ENCODE peak calls at places on chromosome 18, in four cellular contexts. One of them, this sample, is unnamed.

GRCh38 chr18:28365406-28365805 is 188.5 kb upstream of the CDH2 start:
- DNase-seq in effector memory CD4-positive, alpha-beta T cell: no peak
- DNase-seq in mesendoderm: no peak
- DNase-seq in CD8-positive, alpha-beta memory T cell: no peak
- DNase-seq in this sample: no peak

GRCh38 chr18:30177056-30177455 is 865.5 kb downstream of the DSC3 start:
- DNase-seq in effector memory CD4-positive, alpha-beta T cell: no peak
- DNase-seq in CD8-positive, alpha-beta memory T cell: no peak
- DNase-seq in mesendoderm: peak
- DNase-seq in this sample: no peak

GRCh38 chr18:6211174-6211504 is 203.6 kb downstream of the L3MBTL4 start:
- DNase-seq in CD8-positive, alpha-beta memory T cell: no peak
- DNase-seq in mesendoderm: no peak
- DNase-seq in effector memory CD4-positive, alpha-beta T cell: no peak
- DNase-seq in this sample: no peak

GRCh38 chr18:2139676-2140075 is 431.6 kb downstream of the METTL4 start:
- DNase-seq in effector memory CD4-positive, alpha-beta T cell: no peak
- DNase-seq in mesendoderm: no peak
- DNase-seq in CD8-positive, alpha-beta memory T cell: no peak
- DNase-seq in this sample: no peak

GRCh38 chr18:21262979-21263378 is 20.9 kb downstream of the GREB1L start:
- DNase-seq in mesendoderm: peak
- DNase-seq in CD8-positive, alpha-beta memory T cell: no peak
- DNase-seq in effector memory CD4-positive, alpha-beta T cell: no peak
- DNase-seq in this sample: peak

GRCh38 chr18:79690586-79691482 is 11.2 kb downstream of the CTDP1 start:
- DNase-seq in CD8-positive, alpha-beta memory T cell: no peak
- DNase-seq in effector memory CD4-positive, alpha-beta T cell: no peak
- DNase-seq in mesendoderm: no peak
- DNase-seq in this sample: no peak

GRCh38 chr18:48605408-48605845 is 66.6 kb downstream of the CTIF start:
- DNase-seq in mesendoderm: peak
- DNase-seq in effector memory CD4-positive, alpha-beta T cell: no peak
- DNase-seq in CD8-positive, alpha-beta memory T cell: no peak
- DNase-seq in this sample: no peak

GRCh38 chr18:56861244-56861643 is 210.1 kb downstream of the WDR7 start:
- DNase-seq in mesendoderm: no peak
- DNase-seq in CD8-positive, alpha-beta memory T cell: no peak
- DNase-seq in effector memory CD4-positive, alpha-beta T cell: no peak
- DNase-seq in this sample: no peak

GRCh38 chr18:6161549-6161948 is 253.2 kb downstream of the L3MBTL4 start:
- DNase-seq in effector memory CD4-positive, alpha-beta T cell: no peak
- DNase-seq in mesendoderm: no peak
- DNase-seq in CD8-positive, alpha-beta memory T cell: no peak
- DNase-seq in this sample: no peak

GRCh38 chr18:3447895-3448844 is 1.8 kb upstream of the TGIF1 start:
- DNase-seq in mesendoderm: peak
- DNase-seq in CD8-positive, alpha-beta memory T cell: peak
- DNase-seq in effector memory CD4-positive, alpha-beta T cell: peak
- DNase-seq in this sample: peak

GRCh38 chr18:14976736-14977430 is 228.9 kb downstream of the ANKRD30B start:
- DNase-seq in mesendoderm: peak
- DNase-seq in CD8-positive, alpha-beta memory T cell: no peak
- DNase-seq in effector memory CD4-positive, alpha-beta T cell: no peak
- DNase-seq in this sample: no peak

GRCh38 chr18:35672897-35673296 is 91.4 kb downstream of the GALNT1 start:
- DNase-seq in effector memory CD4-positive, alpha-beta T cell: no peak
- DNase-seq in mesendoderm: no peak
- DNase-seq in CD8-positive, alpha-beta memory T cell: no peak
- DNase-seq in this sample: no peak

GRCh38 chr18:75211002-75211621 is 515 bp downstream of the TSHZ1 start:
- DNase-seq in mesendoderm: peak
- DNase-seq in CD8-positive, alpha-beta memory T cell: peak
- DNase-seq in effector memory CD4-positive, alpha-beta T cell: no peak
- DNase-seq in this sample: no peak

GRCh38 chr18:40673150-40673549 is 1281.9 kb upstream of the PIK3C3 start:
- DNase-seq in CD8-positive, alpha-beta memory T cell: no peak
- DNase-seq in effector memory CD4-positive, alpha-beta T cell: no peak
- DNase-seq in mesendoderm: no peak
- DNase-seq in this sample: no peak

GRCh38 chr18:56238576-56238975 is 399.8 kb downstream of the TXNL1 start:
- DNase-seq in effector memory CD4-positive, alpha-beta T cell: no peak
- DNase-seq in mesendoderm: peak
- DNase-seq in CD8-positive, alpha-beta memory T cell: no peak
- DNase-seq in this sample: no peak

GRCh38 chr18:71998547-71998946 is 545.6 kb downstream of the CBLN2 start:
- DNase-seq in effector memory CD4-positive, alpha-beta T cell: no peak
- DNase-seq in CD8-positive, alpha-beta memory T cell: no peak
- DNase-seq in mesendoderm: no peak
- DNase-seq in this sample: no peak

GRCh38 chr18:63683152-63683551 is 19.6 kb upstream of the SERPINB11 start:
- DNase-seq in effector memory CD4-positive, alpha-beta T cell: no peak
- DNase-seq in CD8-positive, alpha-beta memory T cell: no peak
- DNase-seq in mesendoderm: peak
- DNase-seq in this sample: no peak

GRCh38 chr18:77020561-77020960 is 112.0 kb downstream of the MBP start:
- DNase-seq in mesendoderm: no peak
- DNase-seq in effector memory CD4-positive, alpha-beta T cell: no peak
- DNase-seq in CD8-positive, alpha-beta memory T cell: no peak
- DNase-seq in this sample: peak

GRCh38 chr18:61854578-61854977 is 38.2 kb downstream of the RNF152 start:
- DNase-seq in mesendoderm: no peak
- DNase-seq in effector memory CD4-positive, alpha-beta T cell: no peak
- DNase-seq in CD8-positive, alpha-beta memory T cell: no peak
- DNase-seq in this sample: no peak
- H3K27ac ChIP-seq in mesendoderm: no peak
- H3K27ac ChIP-seq in effector memory CD4-positive, alpha-beta T cell: no peak
- H3K27ac ChIP-seq in CD8-positive, alpha-beta memory T cell: no peak
- H3K27ac ChIP-seq in this sample: no peak

DNA sequence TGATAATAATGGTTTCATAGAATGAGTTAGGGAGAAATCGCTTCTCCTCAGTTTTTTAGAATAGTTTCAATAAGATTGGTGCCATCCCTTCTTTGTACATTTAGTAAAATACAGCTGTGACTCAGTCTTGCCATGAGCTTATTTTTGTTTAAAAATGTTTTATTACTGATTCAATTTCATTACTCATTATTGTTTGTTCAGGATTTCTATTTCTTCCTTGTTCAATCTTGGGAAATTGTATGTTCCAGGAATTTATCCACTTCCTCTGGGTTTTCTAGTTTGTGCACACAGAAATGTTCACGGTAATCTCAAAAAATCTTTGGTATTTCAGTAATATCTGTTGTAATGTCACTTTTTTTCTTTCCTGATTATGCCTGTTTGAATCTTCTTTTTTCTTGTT is 371.5 kb upstream of the SETBP1 start:
- DNase-seq in mesendoderm: no peak
- DNase-seq in effector memory CD4-positive, alpha-beta T cell: no peak
- DNase-seq in CD8-positive, alpha-beta memory T cell: no peak
- DNase-seq in this sample: no peak
- H3K27ac ChIP-seq in mesendoderm: no peak
- H3K27ac ChIP-seq in effector memory CD4-positive, alpha-beta T cell: no peak
- H3K27ac ChIP-seq in CD8-positive, alpha-beta memory T cell: no peak
- H3K27ac ChIP-seq in this sample: no peak

DNA sequence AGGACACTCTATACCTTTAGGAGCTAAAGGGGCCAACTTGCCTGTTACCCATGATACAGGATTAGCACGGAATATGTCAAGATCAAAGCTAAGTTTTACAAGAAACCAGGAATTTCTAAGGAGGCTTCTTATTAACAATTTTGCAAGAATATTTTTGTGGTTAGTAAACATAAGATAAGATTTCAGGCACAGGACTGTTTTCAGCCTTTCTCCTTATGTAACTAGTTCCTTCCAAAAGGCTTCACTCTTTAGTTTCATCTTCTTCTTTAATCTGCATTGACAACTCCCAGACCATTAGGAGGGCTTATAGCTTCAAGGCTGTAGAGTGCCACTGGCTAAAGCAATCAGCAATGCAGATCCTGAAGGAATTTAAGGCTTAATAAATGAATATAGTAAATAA is 29.3 kb downstream of the SLC14A1 start:
- DNase-seq in effector memory CD4-positive, alpha-beta T cell: no peak
- DNase-seq in CD8-positive, alpha-beta memory T cell: no peak
- DNase-seq in mesendoderm: no peak
- DNase-seq in this sample: no peak
- H3K27ac ChIP-seq in effector memory CD4-positive, alpha-beta T cell: no peak
- H3K27ac ChIP-seq in CD8-positive, alpha-beta memory T cell: no peak
- H3K27ac ChIP-seq in mesendoderm: no peak
- H3K27ac ChIP-seq in this sample: no peak

GRCh38 chr18:13268035-13268700 is 49.6 kb downstream of the LDLRAD4 start:
- DNase-seq in effector memory CD4-positive, alpha-beta T cell: no peak
- DNase-seq in CD8-positive, alpha-beta memory T cell: no peak
- DNase-seq in mesendoderm: peak
- DNase-seq in this sample: no peak

GRCh38 chr18:13264986-13265900 is 46.7 kb downstream of the LDLRAD4 start:
- DNase-seq in mesendoderm: no peak
- DNase-seq in CD8-positive, alpha-beta memory T cell: no peak
- DNase-seq in effector memory CD4-positive, alpha-beta T cell: no peak
- DNase-seq in this sample: no peak

GRCh38 chr18:13265901-13266207 is 47.3 kb downstream of the LDLRAD4 start:
- DNase-seq in effector memory CD4-positive, alpha-beta T cell: no peak
- DNase-seq in mesendoderm: no peak
- DNase-seq in CD8-positive, alpha-beta memory T cell: no peak
- DNase-seq in this sample: no peak

GRCh38 chr18:13267517-13267916 is 49.0 kb downstream of the LDLRAD4 start:
- DNase-seq in effector memory CD4-positive, alpha-beta T cell: no peak
- DNase-seq in mesendoderm: peak
- DNase-seq in CD8-positive, alpha-beta memory T cell: no peak
- DNase-seq in this sample: no peak

DNA sequence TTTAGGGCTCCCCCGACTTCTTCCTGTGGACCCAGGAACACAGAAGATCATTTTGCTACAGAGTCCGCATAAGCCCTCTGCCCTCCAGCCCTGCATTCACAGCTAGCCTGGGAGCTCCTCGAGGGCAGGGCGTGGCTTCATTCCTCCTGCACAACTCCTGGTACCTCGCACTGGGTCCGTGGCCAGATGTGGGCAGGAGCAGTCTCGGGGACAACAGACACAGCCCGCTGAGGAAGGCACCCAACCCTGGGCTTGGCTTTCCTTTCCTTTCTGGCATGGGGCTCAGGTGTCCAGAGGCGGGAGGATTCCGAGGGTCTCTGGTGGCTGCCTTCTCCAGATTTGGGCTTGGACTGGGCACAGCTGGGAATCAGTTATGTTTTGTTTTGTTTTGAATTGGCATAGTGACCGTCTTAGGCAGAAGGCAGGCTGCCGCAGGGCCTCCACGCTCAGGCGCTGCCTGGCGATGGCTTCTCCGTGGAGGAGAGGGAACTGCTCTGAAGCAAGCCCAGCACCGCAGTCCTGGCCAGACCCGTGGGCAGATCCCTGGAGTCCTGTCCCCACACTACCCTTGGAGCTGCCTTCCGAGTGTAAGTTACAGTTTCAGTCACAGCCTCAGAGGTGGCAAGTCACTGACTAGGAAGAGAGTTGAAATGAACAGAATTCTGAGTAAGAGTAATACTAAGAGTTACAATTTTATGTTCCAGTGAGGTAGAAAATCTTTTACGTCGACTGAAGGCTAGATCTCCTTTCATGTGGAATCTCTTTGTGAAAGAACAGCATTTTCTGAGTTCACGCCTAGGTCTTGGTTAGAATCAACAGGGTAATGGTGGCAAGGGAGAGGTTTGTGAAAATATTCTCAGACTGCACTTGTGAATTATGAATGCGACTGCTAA is 47.9 kb downstream of the LDLRAD4 start:
- DNase-seq in mesendoderm: no peak
- DNase-seq in effector memory CD4-positive, alpha-beta T cell: no peak
- DNase-seq in CD8-positive, alpha-beta memory T cell: peak
- DNase-seq in this sample: no peak
- H3K27ac ChIP-seq in mesendoderm: no peak
- H3K27ac ChIP-seq in effector memory CD4-positive, alpha-beta T cell: peak
- H3K27ac ChIP-seq in CD8-positive, alpha-beta memory T cell: no peak
- H3K27ac ChIP-seq in this sample: peak

GRCh38 chr18:60259052-60259681 is 113.4 kb downstream of the MC4R start:
- DNase-seq in mesendoderm: no peak
- DNase-seq in effector memory CD4-positive, alpha-beta T cell: no peak
- DNase-seq in CD8-positive, alpha-beta memory T cell: no peak
- DNase-seq in this sample: no peak
- H3K27ac ChIP-seq in mesendoderm: no peak
- H3K27ac ChIP-seq in effector memory CD4-positive, alpha-beta T cell: no peak
- H3K27ac ChIP-seq in CD8-positive, alpha-beta memory T cell: no peak
- H3K27ac ChIP-seq in this sample: no peak

GRCh38 chr18:9876523-9876866 is 9.3 kb upstream of the TXNDC2 start:
- DNase-seq in mesendoderm: no peak
- DNase-seq in CD8-positive, alpha-beta memory T cell: no peak
- DNase-seq in effector memory CD4-positive, alpha-beta T cell: no peak
- DNase-seq in this sample: no peak

GRCh38 chr18:9876867-9877654 is 8.7 kb upstream of the TXNDC2 start:
- DNase-seq in effector memory CD4-positive, alpha-beta T cell: no peak
- DNase-seq in CD8-positive, alpha-beta memory T cell: no peak
- DNase-seq in mesendoderm: peak
- DNase-seq in this sample: no peak

GRCh38 chr18:9878783-9879242 is 7.0 kb upstream of the TXNDC2 start:
- DNase-seq in mesendoderm: no peak
- DNase-seq in effector memory CD4-positive, alpha-beta T cell: no peak
- DNase-seq in CD8-positive, alpha-beta memory T cell: no peak
- DNase-seq in this sample: no peak

GRCh38 chr18:9878095-9878494 is 7.7 kb upstream of the TXNDC2 start:
- DNase-seq in CD8-positive, alpha-beta memory T cell: no peak
- DNase-seq in effector memory CD4-positive, alpha-beta T cell: no peak
- DNase-seq in mesendoderm: no peak
- DNase-seq in this sample: no peak

GRCh38 chr18:9877655-9878014 is 8.1 kb upstream of the TXNDC2 start:
- DNase-seq in CD8-positive, alpha-beta memory T cell: no peak
- DNase-seq in mesendoderm: no peak
- DNase-seq in effector memory CD4-positive, alpha-beta T cell: no peak
- DNase-seq in this sample: no peak
- H3K27ac ChIP-seq in CD8-positive, alpha-beta memory T cell: peak
- H3K27ac ChIP-seq in mesendoderm: no peak
- H3K27ac ChIP-seq in effector memory CD4-positive, alpha-beta T cell: no peak
- H3K27ac ChIP-seq in this sample: no peak

GRCh38 chr18:7607535-7608173 is 40.5 kb downstream of the PTPRM start:
- DNase-seq in mesendoderm: no peak
- DNase-seq in CD8-positive, alpha-beta memory T cell: no peak
- DNase-seq in effector memory CD4-positive, alpha-beta T cell: no peak
- DNase-seq in this sample: no peak
- H3K27ac ChIP-seq in mesendoderm: no peak
- H3K27ac ChIP-seq in CD8-positive, alpha-beta memory T cell: no peak
- H3K27ac ChIP-seq in effector memory CD4-positive, alpha-beta T cell: no peak
- H3K27ac ChIP-seq in this sample: no peak

GRCh38 chr18:42956287-42956686 is 159.2 kb downstream of the RIT2 start:
- DNase-seq in effector memory CD4-positive, alpha-beta T cell: no peak
- DNase-seq in CD8-positive, alpha-beta memory T cell: no peak
- DNase-seq in mesendoderm: peak
- DNase-seq in this sample: no peak
- H3K27ac ChIP-seq in effector memory CD4-positive, alpha-beta T cell: no peak
- H3K27ac ChIP-seq in CD8-positive, alpha-beta memory T cell: no peak
- H3K27ac ChIP-seq in mesendoderm: no peak
- H3K27ac ChIP-seq in this sample: no peak

This sample was measured in caudate nucleus.